ENCODE peak calls at places on chromosomes 12 and 14, in nine cellular contexts. Y is WTC11, O is upper lobe of right lung, K is cardiac muscle cell, E is fibroblast of the aortic adventitia, U is mucosa of descending colon, X is B cell, M is GM20000, B is brain microvascular endothelial cell. J is an unnamed sample.

GRCh38 chr14:26401170-26401968 is 196.5 kb downstream of the NOVA1 start:
- DNase-seq in B (no peak), Y (no peak), E (no peak), X (no peak), U (no peak), M (no peak), O (no peak), K (no peak), J (no peak)

GRCh38 chr14:85415015-85415712 is 114.8 kb upstream of the FLRT2 start:
- DNase-seq in B (peak), X (no peak), U (no peak), E (peak), K (peak), M (no peak), Y (peak), O (no peak), J (peak)

GRCh38 chr14:78863143-78863542 is 693.0 kb downstream of the NRXN3 start:
- DNase-seq in O (no peak), E (peak), K (peak), Y (peak), U (no peak), B (peak), X (no peak), M (peak), J (no peak)

GRCh38 chr12:57319678-57320469 is 68.9 kb upstream of the STAC3 start:
- DNase-seq in X (no peak), Y (no peak), U (no peak), O (no peak), M (no peak), B (no peak), K (no peak), E (peak), J (no peak)

GRCh38 chr12:42686514-42687172 is 97.1 kb upstream of the PRICKLE1 start:
- DNase-seq in M (no peak), B (no peak), Y (no peak), U (no peak), O (no peak), K (no peak), X (no peak), E (no peak), J (no peak)

GRCh38 chr12:26400627-26401026 is 205.3 kb downstream of the SSPN start:
- DNase-seq in K (no peak), X (no peak), M (no peak), Y (no peak), E (no peak), U (no peak), B (no peak), O (no peak), J (no peak)

GRCh38 chr12:45546545-45546944 is 183.0 kb upstream of the ARID2 start:
- DNase-seq in X (no peak), B (no peak), E (no peak), O (no peak), K (no peak), M (no peak), Y (no peak), U (no peak), J (no peak)

GRCh38 chr14:83085141-83085540 is 1551.5 kb upstream of the SEL1L start:
- DNase-seq in X (no peak), U (no peak), M (no peak), B (no peak), O (no peak), Y (no peak), E (no peak), K (no peak), J (no peak)

GRCh38 chr12:118984206-118984943 is 3.0 kb downstream of the SRRM4 start:
- DNase-seq in K (no peak), X (no peak), B (no peak), U (no peak), E (no peak), O (no peak), Y (no peak), M (no peak), J (no peak)

GRCh38 chr14:102784892-102785597 is 7.8 kb downstream of the TRAF3 start:
- DNase-seq in M (no peak), E (no peak), U (no peak), K (no peak), X (no peak), Y (no peak), O (no peak), B (no peak), J (no peak)

GRCh38 chr12:109331546-109331945 is 16.2 kb upstream of the MYO1H start:
- DNase-seq in E (peak), O (no peak), Y (no peak), U (no peak), B (no peak), K (peak), M (no peak), X (no peak), J (no peak)

GRCh38 chr12:95608252-95609033 is 57.2 kb upstream of the USP44 start:
- DNase-seq in O (peak), B (peak), X (no peak), U (no peak), E (peak), K (peak), M (no peak), Y (peak), J (peak)

GRCh38 chr14:76152333-76152681 is 585 bp downstream of the GPATCH2L start:
- DNase-seq in X (peak), Y (peak), K (peak), U (peak), E (peak), M (peak), O (peak), B (peak), J (peak)

GRCh38 chr12:111353603-111354295 is 15.1 kb downstream of the PHETA1 start:
- DNase-seq in Y (peak), M (no peak), K (no peak), E (no peak), B (no peak), X (no peak), O (no peak), U (no peak), J (no peak)

GRCh38 chr12:127655691-127656090 is 611.3 kb upstream of the TMEM132C start:
- DNase-seq in E (peak), X (no peak), O (no peak), Y (no peak), M (no peak), K (no peak), B (peak), U (no peak), J (no peak)

GRCh38 chr12:4858385-4858784 is 51.3 kb upstream of the KCNA1 start:
- DNase-seq in B (no peak), U (no peak), X (no peak), K (no peak), E (no peak), M (peak), O (no peak), Y (peak), J (no peak)

GRCh38 chr14:22886500-22887259 is 3.7 kb downstream of the REM2 start:
- DNase-seq in O (peak), M (peak), X (peak), Y (peak), K (peak), B (peak), E (peak), U (peak), J (no peak)
- TF ChIP-seq CTCF in O (peak), M (no peak), X (peak), Y (no peak), K (no peak), B (peak), E (peak), U (no peak), J (peak)

DNA sequence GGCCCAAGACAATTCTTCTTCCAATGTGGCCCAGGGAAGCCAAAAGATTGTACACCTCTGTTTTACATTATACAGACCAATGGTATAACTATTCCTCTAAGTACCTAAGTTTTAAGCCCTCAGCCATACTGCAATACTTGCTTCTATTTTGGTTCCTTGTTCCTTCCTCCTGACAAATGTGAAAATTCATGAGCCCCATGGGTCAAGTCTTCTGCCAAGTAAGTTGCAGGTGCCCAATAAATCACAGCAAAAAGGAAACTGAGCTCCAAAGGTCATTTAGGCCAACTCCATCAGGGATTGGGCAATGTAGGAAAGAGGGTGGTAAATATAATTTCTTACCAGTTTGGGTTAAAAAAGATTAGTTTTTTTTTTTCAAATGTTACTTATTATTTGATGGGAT is 57.7 kb upstream of the NPFF start:
- DNase-seq in U (no peak), Y (no peak), X (no peak), E (peak), K (no peak), M (no peak), O (no peak), B (no peak), J (no peak)
- TF ChIP-seq CTCF in U (no peak), Y (no peak), X (no peak), E (no peak), K (no peak), M (no peak), O (no peak), B (no peak), J (no peak)

GRCh38 chr12:24596768-24597388 is 352.0 kb downstream of the BCAT1 start:
- DNase-seq in X (no peak), O (no peak), Y (no peak), E (peak), K (peak), U (no peak), B (no peak), M (peak), J (no peak)
- TF ChIP-seq CTCF in X (peak), O (peak), Y (peak), E (peak), K (peak), U (peak), B (peak), M (peak), J (peak)

GRCh38 chr12:68803948-68804653 is 3.9 kb upstream of the MDM2 start:
- DNase-seq in Y (no peak), K (no peak), X (no peak), O (no peak), M (no peak), E (no peak), B (no peak), U (no peak), J (no peak)

GRCh38 chr12:68805592-68806120 is 2.3 kb upstream of the MDM2 start:
- DNase-seq in E (no peak), K (no peak), Y (no peak), U (no peak), M (no peak), X (no peak), B (no peak), O (no peak), J (no peak)

GRCh38 chr12:68807576-68808387 is at the start of gene MDM2:
- DNase-seq in O (peak), Y (peak), E (peak), U (peak), M (peak), K (peak), B (peak), X (peak), J (peak)

GRCh38 chr12:68806488-68807237 is 1.3 kb upstream of the MDM2 start:
- DNase-seq in Y (no peak), B (no peak), K (no peak), E (no peak), M (no peak), U (no peak), X (no peak), O (no peak), J (no peak)

DNA sequence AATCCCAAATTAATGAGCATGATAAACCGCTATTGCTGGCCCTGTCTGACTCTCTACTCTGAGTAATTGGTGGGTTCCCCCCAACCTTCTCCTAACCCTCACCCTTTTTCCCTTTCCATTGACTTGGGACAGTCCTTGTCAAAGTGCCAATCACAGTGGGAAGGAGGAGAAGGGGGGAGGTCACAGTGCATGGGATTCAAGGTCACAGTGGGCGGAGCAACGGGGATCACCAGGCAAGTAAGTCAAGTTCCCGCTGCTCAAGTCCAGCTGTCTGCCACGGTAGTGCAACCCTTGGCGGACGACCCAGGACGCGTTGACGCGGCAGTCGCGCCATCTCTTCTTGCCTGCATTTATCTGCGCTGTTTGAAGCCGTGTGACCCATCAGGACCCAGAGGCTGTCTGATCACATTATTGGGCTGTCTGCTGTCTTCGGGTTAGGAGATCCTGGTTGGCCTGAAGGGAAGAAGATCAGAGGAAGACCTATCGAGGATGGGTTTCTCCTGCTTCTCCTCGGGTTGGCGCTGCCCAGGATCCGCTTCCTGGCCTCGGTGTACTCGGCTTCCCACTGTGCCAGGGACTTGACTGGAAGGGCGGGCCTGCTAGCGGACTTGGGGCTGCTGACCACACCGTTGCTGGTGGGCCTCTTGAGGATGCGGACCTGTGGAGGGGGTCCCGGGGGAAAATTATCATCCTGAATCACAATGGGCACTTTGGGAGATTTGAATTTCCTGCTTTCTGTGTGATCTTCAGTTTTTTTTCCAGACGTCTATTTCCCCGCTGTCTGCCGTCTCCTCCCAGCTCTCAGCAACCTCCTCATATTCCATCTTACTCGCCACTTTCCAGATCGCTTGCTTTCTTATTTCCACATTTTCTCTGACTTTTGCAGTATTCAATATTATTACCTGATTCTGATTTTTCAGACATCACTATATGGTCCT is 3.1 kb upstream of the MDM2 start:
- DNase-seq in B (no peak), U (no peak), K (no peak), O (no peak), M (no peak), E (no peak), Y (peak), X (no peak), J (no peak)
- TF ChIP-seq CTCF in B (no peak), U (no peak), K (no peak), O (no peak), M (no peak), E (no peak), Y (no peak), X (no peak), J (no peak)